ENCODE peak calls at places on chromosomes 4 and X, in five cellular contexts. K is cardiac muscle cell, H is sigmoid colon, P is tibial artery, Y is right atrium auricular region. S is an unnamed sample. For H3K4me1 and H3K9me3, the result is how much of the 10 kb centered on the place peaks cover.

GRCh38 chrX:117768861-117769604 is 347.6 kb downstream of the KLHL13 start:
- DNase-seq in K (no peak), H (no peak), P (no peak), Y (no peak), S (no peak)

GRCh38 chrX:65985922-65986588 is 53.8 kb downstream of the VSIG4 start:
- DNase-seq in K (peak), H (no peak), P (no peak), Y (no peak), S (no peak)

GRCh38 chrX:38941675-38942074 is 140.4 kb downstream of the MID1IP1 start:
- DNase-seq in K (no peak), H (no peak), P (no peak), Y (no peak), S (no peak)

GRCh38 chr4:165175879-165176278 is 31.5 kb upstream of the KLHL2 start:
- DNase-seq in K (no peak), H (no peak), P (no peak), Y (no peak), S (no peak)

GRCh38 chr4:169484485-169484884 is 127.9 kb downstream of the NEK1 start:
- DNase-seq in K (peak), H (no peak), P (no peak), Y (no peak), S (no peak)

GRCh38 chr4:72564184-72564583 is 4.8 kb downstream of the ADAMTS3 start:
- DNase-seq in K (peak), H (no peak), P (no peak), Y (no peak), S (no peak)

GRCh38 chr4:151139814-151140213 is 40.4 kb downstream of the RPS3A start:
- DNase-seq in K (no peak), H (no peak), P (no peak), Y (no peak), S (no peak)

GRCh38 chr4:11487876-11488545 is 59.3 kb upstream of the HS3ST1 start:
- DNase-seq in K (peak), H (no peak), P (no peak), Y (no peak), S (no peak)

GRCh38 chr4:119729815-119730643 is 101.4 kb upstream of the PDE5A start:
- DNase-seq in K (peak), H (no peak), P (peak), Y (no peak), S (peak)

GRCh38 chr4:20176881-20177280 is 74.8 kb upstream of the SLIT2 start:
- DNase-seq in K (no peak), H (no peak), P (no peak), Y (no peak), S (no peak)

GRCh38 chr4:2047031-2047660 is 12.0 kb upstream of the NAT8L start:
- DNase-seq in K (no peak), H (no peak), P (no peak), Y (no peak), S (no peak)

GRCh38 chrX:54134269-54134668 is 48.8 kb downstream of the FAM120C start:
- DNase-seq in K (no peak), H (no peak), P (no peak), Y (no peak), S (no peak)

GRCh38 chrX:9312922-9313867 is 151.7 kb upstream of the TBL1X start:
- DNase-seq in K (no peak), H (no peak), P (peak), Y (peak), S (peak)

GRCh38 chrX:13164611-13165010 is 120.2 kb upstream of the FAM9C start:
- DNase-seq in K (no peak), H (no peak), P (no peak), Y (no peak), S (no peak)
- H3K4me1 ChIP-seq in K (under half), H (under half), P (under half), Y (under half), S (under half)

GRCh38 chr4:77342170-77342810 is 185.3 kb downstream of the CCNG2 start:
- DNase-seq in K (no peak), H (no peak), P (no peak), Y (no peak), S (no peak)

GRCh38 chr4:77332696-77333270 is 175.8 kb downstream of the CCNG2 start:
- DNase-seq in K (no peak), H (no peak), P (no peak), Y (no peak), S (no peak)

DNA sequence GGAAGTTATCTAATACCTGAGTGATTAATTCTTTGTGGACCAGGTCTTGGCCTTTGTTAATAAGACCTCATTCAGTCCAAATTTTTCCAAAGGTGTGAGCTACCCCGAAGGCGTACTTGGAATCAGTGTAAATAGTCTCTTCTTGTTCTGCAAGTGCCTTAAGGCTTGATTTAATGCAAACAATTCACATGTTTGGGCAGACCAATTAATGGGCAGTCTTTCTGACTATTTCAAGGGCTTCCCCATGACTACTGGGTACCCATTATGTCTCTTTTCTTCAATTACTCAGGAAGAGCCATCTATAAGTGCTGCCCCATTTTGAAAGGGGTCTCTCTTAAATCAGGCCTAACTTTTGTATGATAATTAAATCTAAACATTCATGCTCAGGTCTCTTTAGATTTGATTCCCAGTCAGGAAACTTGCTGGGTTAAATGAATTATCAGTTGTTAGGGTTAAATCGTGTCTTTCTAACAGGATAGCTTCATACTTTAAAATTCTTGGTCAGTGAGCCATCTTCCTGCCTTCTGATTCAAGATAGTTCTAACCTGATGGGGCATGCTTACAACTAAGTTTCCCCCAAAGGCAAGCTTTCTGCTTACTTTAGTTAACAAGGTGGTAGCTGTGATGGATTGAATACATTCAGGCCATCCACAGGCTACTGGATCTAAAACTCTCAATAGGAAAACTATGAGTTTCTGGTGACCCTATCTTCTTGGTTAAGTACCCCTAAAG is 179.6 kb downstream of the CCNG2 start:
- DNase-seq in K (no peak), H (no peak), P (no peak), Y (no peak), S (no peak)
- H3K9me3 ChIP-seq in K (under half), H (under half), P (under half), Y (under half), S (under half)

GRCh38 chr4:74503580-74503979 is 58.6 kb downstream of the AREG start:
- DNase-seq in K (peak), H (no peak), P (no peak), Y (no peak), S (peak)
- H3K4me1 ChIP-seq in K (under half), H (under half), P (under half), Y (under half), S (half or more)

GRCh38 chr4:184849184-184849583 is 23.4 kb upstream of the ACSL1 start:
- DNase-seq in K (no peak), H (no peak), P (no peak), Y (no peak), S (no peak)

GRCh38 chr4:184850431-184851199 is 24.8 kb upstream of the ACSL1 start:
- DNase-seq in K (no peak), H (no peak), P (no peak), Y (no peak), S (no peak)

GRCh38 chr4:184853385-184853784 is 27.6 kb upstream of the ACSL1 start:
- DNase-seq in K (no peak), H (no peak), P (no peak), Y (no peak), S (no peak)

GRCh38 chr4:184848510-184848909 is 22.7 kb upstream of the ACSL1 start:
- DNase-seq in K (no peak), H (no peak), P (no peak), Y (no peak), S (no peak)

GRCh38 chr4:184851200-184851541 is 25.4 kb upstream of the ACSL1 start:
- DNase-seq in K (peak), H (no peak), P (no peak), Y (peak), S (no peak)
- H3K9me3 ChIP-seq in K (under half), H (under half), P (under half), Y (under half), S (under half)

DNA sequence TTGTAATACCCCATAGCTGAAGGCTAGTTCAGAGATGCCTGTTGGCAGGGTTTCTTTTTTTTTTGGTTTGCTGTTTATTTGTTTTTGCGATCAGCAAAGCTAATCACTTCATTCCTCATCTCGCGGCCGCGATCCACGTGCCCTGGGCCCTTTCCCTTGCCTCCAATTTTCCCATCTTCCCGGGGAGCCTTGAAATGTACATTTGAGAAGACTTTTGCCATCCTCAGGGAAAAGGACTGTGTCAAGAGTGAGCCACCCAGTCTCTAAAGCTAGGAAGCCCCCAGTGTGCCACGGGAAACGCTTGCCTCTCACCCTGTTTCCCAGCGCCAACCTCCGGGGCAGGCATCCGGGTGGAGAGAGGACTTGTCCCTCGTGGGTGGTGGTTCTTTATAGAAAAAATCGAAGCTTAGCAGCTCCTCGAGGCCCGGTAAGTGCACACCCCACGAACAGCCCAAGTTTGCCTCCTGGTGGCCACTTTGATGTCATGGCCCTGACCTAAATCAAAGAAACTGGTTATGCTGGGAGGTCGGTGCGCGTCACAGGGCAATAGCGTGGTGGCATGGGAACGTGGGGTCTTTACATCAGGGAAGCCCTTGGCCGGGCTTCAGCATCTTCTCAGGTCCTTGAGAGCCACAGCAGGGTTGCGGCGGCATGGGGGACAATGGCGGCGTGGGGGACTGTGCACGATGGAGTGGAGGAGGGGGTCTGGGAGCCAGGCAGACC is 42.0 kb downstream of the MAP7D3 start:
- DNase-seq in K (peak), H (peak), P (peak), Y (no peak), S (peak)
- H3K4me1 ChIP-seq in K (under half), H (half or more), P (half or more), Y (under half), S (under half)

DNA sequence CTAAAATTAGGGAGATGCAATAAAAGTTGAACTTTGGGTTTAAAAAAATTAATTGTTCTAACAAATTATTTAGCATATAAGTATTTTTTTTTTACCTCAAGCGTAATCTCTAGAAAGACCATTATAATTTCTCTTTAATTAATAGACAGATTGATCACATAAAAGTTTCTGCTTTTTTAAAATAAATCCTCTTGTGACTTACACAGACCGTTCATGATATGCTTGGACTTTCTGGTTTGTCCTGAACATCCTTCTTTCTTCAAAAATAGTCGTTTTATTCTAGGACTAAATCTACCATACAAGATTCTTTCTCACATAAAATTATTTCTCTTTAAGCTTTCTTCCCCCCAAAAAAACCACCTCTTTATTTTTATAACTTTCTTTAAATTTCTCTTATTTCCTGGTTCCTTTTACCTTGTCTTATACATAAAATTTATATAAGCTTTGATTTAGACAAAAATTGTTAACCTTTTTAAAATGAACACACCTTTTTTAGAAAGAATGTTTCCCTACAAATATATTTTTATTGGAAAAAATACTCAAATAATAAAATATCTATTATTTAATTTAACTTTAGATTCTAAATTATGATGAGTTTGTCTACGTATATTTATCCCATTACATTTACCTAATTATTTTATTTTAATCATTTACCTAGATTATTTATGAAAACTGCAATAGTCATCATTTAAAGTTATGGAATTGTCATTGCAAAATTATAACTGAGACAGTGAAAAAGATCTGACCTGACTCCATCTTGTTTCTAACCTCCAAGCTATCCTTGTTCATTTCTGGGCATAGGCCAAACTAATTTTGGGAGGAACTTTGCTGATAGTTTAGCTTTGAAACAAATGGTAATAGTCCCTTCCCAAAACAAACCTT is 37.6 kb downstream of the PGRMC2 start:
- DNase-seq in K (no peak), H (no peak), P (no peak), Y (no peak), S (no peak)
- H3K9me3 ChIP-seq in K (under half), H (under half), P (under half), Y (under half), S (under half)

S was measured in SJSA1.